ENCODE peak calls at places on chromosomes 16 and 17, in five cellular contexts. M, T, H, J and Z are unnamed samples.

GRCh38 chr16:12392585-12393089 is 411.1 kb downstream of the CPPED1 start:
- DNase-seq in M (no peak), T (no peak), H (no peak), J (peak), Z (no peak)

GRCh38 chr17:48985436-48986245 is 11.5 kb upstream of the IGF2BP1 start:
- DNase-seq in M (no peak), T (no peak), H (no peak), J (no peak), Z (no peak)

GRCh38 chr16:54817432-54817831 is 113.2 kb upstream of the IRX5 start:
- DNase-seq in M (no peak), T (peak), H (no peak), J (no peak), Z (peak)

GRCh38 chr16:12515346-12515745 is 288.3 kb downstream of the CPPED1 start:
- DNase-seq in M (no peak), T (no peak), H (no peak), J (no peak), Z (no peak)

GRCh38 chr17:27566673-27567562 is 64.1 kb upstream of the LGALS9 start:
- DNase-seq in M (no peak), T (no peak), H (no peak), J (no peak), Z (no peak)

GRCh38 chr17:64978138-64978537 is 58.9 kb upstream of the LRRC37A3 start:
- DNase-seq in M (no peak), T (no peak), H (no peak), J (no peak), Z (no peak)

GRCh38 chr16:85371948-85372347 is 241.2 kb upstream of the GSE1 start:
- DNase-seq in M (no peak), T (no peak), H (no peak), J (no peak), Z (no peak)

GRCh38 chr16:85285681-85286065 is 173.4 kb upstream of the CIBAR2 start:
- DNase-seq in M (no peak), T (no peak), H (no peak), J (no peak), Z (no peak)

GRCh38 chr17:74135391-74136167 is 67.9 kb upstream of the RPL38 start:
- DNase-seq in M (no peak), T (no peak), H (no peak), J (no peak), Z (no peak)

GRCh38 chr17:8073627-8074485 is 13.7 kb downstream of the ALOX12B start:
- DNase-seq in M (no peak), T (peak), H (peak), J (peak), Z (peak)

GRCh38 chr17:13736915-13737314 is 135.2 kb upstream of the HS3ST3A1 start:
- DNase-seq in M (no peak), T (no peak), H (no peak), J (no peak), Z (no peak)

GRCh38 chr16:19683453-19684236 is 34.4 kb downstream of the KNOP1 start:
- DNase-seq in M (no peak), T (no peak), H (no peak), J (no peak), Z (no peak)

GRCh38 chr16:71645450-71645849 is 19.5 kb downstream of the MARVELD3 start:
- DNase-seq in M (no peak), T (no peak), H (no peak), J (peak), Z (no peak)

GRCh38 chr17:6597727-6598126 is 41.4 kb upstream of the PITPNM3 start:
- DNase-seq in M (no peak), T (no peak), H (no peak), J (no peak), Z (no peak)

GRCh38 chr17:31490991-31491793 is 99.7 kb downstream of the RAB11FIP4 start:
- DNase-seq in M (no peak), T (no peak), H (no peak), J (peak), Z (no peak)

GRCh38 chr17:11486726-11487310 is 111.5 kb upstream of the DNAH9 start:
- DNase-seq in M (no peak), T (no peak), H (no peak), J (no peak), Z (no peak)

GRCh38 chr17:79057727-79058400 is 16.8 kb upstream of the ENGASE start:
- DNase-seq in M (no peak), T (no peak), H (no peak), J (no peak), Z (no peak)

GRCh38 chr16:17724242-17724898 is 253.6 kb upstream of the XYLT1 start:
- DNase-seq in M (no peak), T (no peak), H (no peak), J (no peak), Z (no peak)

GRCh38 chr17:9226794-9227135 is 205.5 kb downstream of the NTN1 start:
- DNase-seq in M (no peak), T (no peak), H (no peak), J (no peak), Z (no peak)

GRCh38 chr17:9132291-9132690 is 111.0 kb downstream of the NTN1 start:
- DNase-seq in M (no peak), T (no peak), H (no peak), J (no peak), Z (no peak)

GRCh38 chr16:80171199-80171598 is 369.6 kb upstream of the DYNLRB2 start:
- DNase-seq in M (no peak), T (no peak), H (no peak), J (no peak), Z (no peak)
- TF ChIP-seq CTCF in M (no peak), T (no peak), H (no peak), J (no peak), Z (no peak)

GRCh38 chr16:53561101-53561888 is 58.3 kb upstream of the AKTIP start:
- DNase-seq in M (no peak), T (no peak), H (no peak), J (no peak), Z (no peak)

GRCh38 chr16:53565300-53565699 is 62.3 kb upstream of the AKTIP start:
- DNase-seq in M (no peak), T (no peak), H (no peak), J (no peak), Z (no peak)

GRCh38 chr16:53571763-53572162 is 68.8 kb upstream of the AKTIP start:
- DNase-seq in M (no peak), T (no peak), H (no peak), J (no peak), Z (no peak)

GRCh38 chr16:53566568-53566967 is 63.6 kb upstream of the AKTIP start:
- DNase-seq in M (no peak), T (no peak), H (no peak), J (no peak), Z (no peak)
- TF ChIP-seq POLR2A in M (no peak), T (no peak), H (no peak), J (no peak), Z (no peak)

GRCh38 chr17:82076785-82077591 is 11.4 kb upstream of the DUS1L start:
- DNase-seq in M (no peak), T (no peak), H (no peak), J (no peak), Z (no peak)
- TF ChIP-seq CTCF in M (peak), T (no peak), H (no peak), J (no peak), Z (no peak)

GRCh38 chr17:18253947-18254821 is 4.4 kb downstream of the FLII start:
- DNase-seq in M (no peak), T (no peak), H (no peak), J (no peak), Z (no peak)
- TF ChIP-seq POLR2A in M (no peak), T (no peak), H (no peak), J (no peak), Z (no peak)

GRCh38 chr17:45270828-45271418 is 9.0 kb upstream of the SPATA32 start:
- DNase-seq in M (no peak), T (no peak), H (no peak), J (no peak), Z (no peak)
- TF ChIP-seq CTCF in M (no peak), T (no peak), H (peak), J (peak), Z (peak)

GRCh38 chr17:57580055-57580739 is 164.9 kb downstream of the CCDC182 start:
- DNase-seq in M (no peak), T (no peak), H (no peak), J (no peak), Z (no peak)
- TF ChIP-seq POLR2A in M (no peak), T (no peak), H (no peak), J (no peak), Z (no peak)